ENCODE peak calls at places on chromosomes 16 and 17, in four cellular contexts. G is PC-9, U is AG09319, H is SHP77 treated with DMSO at 0.1 percent for 48 hours. S is an unnamed sample.

GRCh38 chr17:77528516-77529327 is 388.0 kb downstream of the SEC14L1 start:
- DNase-seq in G (no peak), U (no peak), H (no peak), S (no peak)

GRCh38 chr16:3754304-3754703 is 37.0 kb upstream of the TRAP1 start:
- DNase-seq in H (no peak), G (no peak), U (no peak), S (no peak)

GRCh38 chr17:1231456-1231855 is 38.8 kb upstream of the BHLHA9 start:
- DNase-seq in U (no peak), G (no peak), H (no peak), S (no peak)

GRCh38 chr16:57411362-57411976 is 6.9 kb downstream of the CCL17 start:
- DNase-seq in G (no peak), H (no peak), U (no peak), S (no peak)

GRCh38 chr17:67532326-67532871 is 155.3 kb downstream of the PITPNC1 start:
- DNase-seq in G (no peak), H (peak), U (no peak), S (peak)

GRCh38 chr17:48127371-48128051 is 19.9 kb downstream of the SNX11 start:
- DNase-seq in U (no peak), H (no peak), G (peak), S (no peak)

GRCh38 chr17:19237389-19238166 is 412 bp downstream of the EPN2 start:
- DNase-seq in U (no peak), H (no peak), G (no peak), S (no peak)

GRCh38 chr16:64196444-64196843 is 925.4 kb downstream of the CDH11 start:
- DNase-seq in H (no peak), U (peak), G (no peak), S (no peak)

GRCh38 chr17:57369509-57369945 is 113.2 kb downstream of the MSI2 start:
- DNase-seq in G (no peak), U (no peak), H (no peak), S (no peak)

GRCh38 chr17:74433421-74434121 is 1.7 kb downstream of the GPRC5C start:
- DNase-seq in H (no peak), G (no peak), U (no peak), S (no peak)

GRCh38 chr17:43907425-43907981 is at the start of gene MPP2:
- DNase-seq in H (peak), U (no peak), G (no peak), S (no peak)

GRCh38 chr17:83013779-83014117 is 65.7 kb upstream of the METRNL start:
- DNase-seq in H (no peak), U (no peak), G (no peak), S (no peak)

GRCh38 chr17:3922765-3923164 is 6.5 kb upstream of the P2RX1 start:
- DNase-seq in G (no peak), H (no peak), U (no peak), S (no peak)

GRCh38 chr16:81266680-81267095 is 28.2 kb downstream of the BCO1 start:
- DNase-seq in H (no peak), G (peak), U (no peak), S (no peak)

GRCh38 chr16:50252874-50253510 is 13.4 kb upstream of the ADCY7 start:
- DNase-seq in U (no peak), H (no peak), G (no peak), S (no peak)

GRCh38 chr16:84614914-84615813 is 2.7 kb downstream of the COTL1 start:
- DNase-seq in G (no peak), H (no peak), U (no peak), S (no peak)

GRCh38 chr17:37856245-37856644 is 68.0 kb upstream of the TBC1D3K start:
- DNase-seq in H (no peak), G (no peak), U (no peak), S (no peak)

GRCh38 chr17:57819273-57819672 is 30.6 kb downstream of the MRPS23 start:
- DNase-seq in G (no peak), H (no peak), U (no peak), S (no peak)

GRCh38 chr17:77508047-77508715 is 367.4 kb downstream of the SEC14L1 start:
- DNase-seq in G (no peak), U (no peak), H (no peak), S (no peak)

GRCh38 chr16:87297918-87298631 is 19.1 kb downstream of the C16orf95 start:
- DNase-seq in H (no peak), G (no peak), U (no peak), S (no peak)

GRCh38 chr17:66676421-66676820 is 158.5 kb upstream of the CACNG5 start:
- DNase-seq in U (no peak), H (no peak), G (peak), S (no peak)

GRCh38 chr17:27384261-27384701 is 72.0 kb upstream of the KSR1 start:
- DNase-seq in G (peak), U (peak), H (no peak), S (no peak)

GRCh38 chr17:29582767-29583166 is 6.7 kb downstream of the GIT1 start:
- DNase-seq in U (no peak), H (no peak), G (peak), S (no peak)

GRCh38 chr16:15032547-15033308 is 23.1 kb downstream of the NTAN1 start:
- DNase-seq in U (no peak), H (no peak), G (peak), S (no peak)

GRCh38 chr16:12801511-12802042 is 2.1 kb downstream of the CPPED1 start:
- DNase-seq in G (peak), U (peak), H (no peak), S (no peak)

GRCh38 chr17:48647103-48647963 is 21.2 kb upstream of the HOXB9 start:
- DNase-seq in H (no peak), G (no peak), U (no peak), S (no peak)

GRCh38 chr17:59839646-59840328 is 53.0 kb downstream of the TUBD1 start:
- DNase-seq in H (no peak), G (peak), U (peak), S (no peak)

GRCh38 chr16:75244844-75245758 is 6.3 kb downstream of the BCAR1 start:
- DNase-seq in U (peak), G (peak), H (no peak), S (no peak)

GRCh38 chr16:29806096-29806579 is at the start of gene MAZ:
- DNase-seq in U (no peak), G (peak), H (peak), S (no peak)

GRCh38 chr17:34252138-34252889 is 2.8 kb upstream of the CCL2 start:
- DNase-seq in H (no peak), U (peak), G (no peak), S (peak)

GRCh38 chr16:11380836-11381235 is 35.6 kb downstream of the RMI2 start:
- DNase-seq in H (no peak), U (no peak), G (no peak), S (no peak)

GRCh38 chr16:50761276-50761675 is 19.4 kb downstream of the CYLD start:
- DNase-seq in H (no peak), U (no peak), G (no peak), S (no peak)

GRCh38 chr17:38440614-38441397 is 12.5 kb downstream of the ARHGAP23 start:
- DNase-seq in G (no peak), U (no peak), H (no peak), S (no peak)

GRCh38 chr16:31134625-31135534 is 647 bp downstream of the PRSS8 start:
- DNase-seq in H (no peak), G (peak), U (no peak), S (peak)

GRCh38 chr17:43416998-43417891 is 18.5 kb downstream of the ARL4D start:
- DNase-seq in G (no peak), U (peak), H (no peak), S (no peak)

GRCh38 chr16:47884131-47884725 is 271.6 kb downstream of the ABCC12 start:
- DNase-seq in G (no peak), H (no peak), U (no peak), S (no peak)

GRCh38 chr17:75571197-75571884 is 16.3 kb upstream of the MYO15B start:
- DNase-seq in G (no peak), U (no peak), H (no peak), S (no peak)

GRCh38 chr17:55238931-55239297 is 25.8 kb upstream of the HLF start:
- DNase-seq in H (peak), U (no peak), G (no peak), S (no peak)